ENCODE peak calls at places on chromosomes 2 and 18, in seven cellular contexts. M is mesendoderm, T is left ventricle myocardium inferior, V is foreskin fibroblast, Y is brain microvascular endothelial cell, S is Peyer's patch, L is fibroblast of mammary gland. R is an unnamed sample.

GRCh38 chr2:18149660-18150246 is 271.3 kb downstream of the KCNS3 start:
- DNase-seq in Y (no peak), L (peak), V (peak), S (no peak), T (no peak), M (peak), R (no peak)

GRCh38 chr18:13831864-13832508 is 8.0 kb downstream of the MC5R start:
- DNase-seq in V (no peak), L (peak), S (no peak), M (peak), Y (no peak), T (no peak), R (no peak)

GRCh38 chr18:68728301-68728700 is 13.4 kb upstream of the TMX3 start:
- DNase-seq in S (no peak), T (no peak), M (no peak), Y (no peak), V (no peak), L (no peak), R (no peak)

GRCh38 chr18:59357928-59358327 is 1.1 kb downstream of the LMAN1 start:
- DNase-seq in M (no peak), L (peak), T (no peak), V (peak), S (no peak), Y (peak), R (peak)

GRCh38 chr2:170779304-170779703 is 9.1 kb downstream of the ERICH2 start:
- DNase-seq in V (no peak), T (no peak), S (no peak), L (no peak), M (no peak), Y (no peak), R (no peak)

GRCh38 chr2:37671816-37672103 is 318 bp upstream of the CDC42EP3 start:
- DNase-seq in T (no peak), V (no peak), L (no peak), Y (no peak), S (no peak), M (no peak), R (no peak)

GRCh38 chr2:177396630-177397460 is 4.3 kb downstream of the AGPS start:
- DNase-seq in Y (peak), T (no peak), S (no peak), V (peak), M (peak), L (peak), R (peak)

GRCh38 chr2:209368924-209369323 is 54.9 kb upstream of the MAP2 start:
- DNase-seq in L (peak), S (peak), Y (peak), T (peak), M (peak), V (peak), R (peak)

GRCh38 chr18:52992041-52992440 is 652.0 kb downstream of the DCC start:
- DNase-seq in V (no peak), Y (no peak), T (no peak), L (no peak), M (peak), S (no peak), R (no peak)

GRCh38 chr2:58291726-58292430 is 50.8 kb upstream of the FANCL start:
- DNase-seq in L (no peak), M (no peak), S (no peak), Y (no peak), T (no peak), V (no peak), R (no peak)

GRCh38 chr2:202108345-202108744 is 35.3 kb downstream of the KIAA2012 start:
- DNase-seq in T (no peak), V (no peak), L (no peak), Y (no peak), M (no peak), S (no peak), R (no peak)

GRCh38 chr2:148022351-148022750 is 1.5 kb downstream of the MBD5 start:
- DNase-seq in V (no peak), T (no peak), L (peak), M (no peak), S (no peak), Y (no peak), R (no peak)

GRCh38 chr2:43513216-43513615 is 82.6 kb downstream of the THADA start:
- DNase-seq in V (no peak), M (no peak), T (no peak), Y (no peak), L (no peak), S (no peak), R (no peak)

GRCh38 chr2:112768432-112768831 is 4.0 kb upstream of the CKAP2L start:
- DNase-seq in L (peak), M (no peak), Y (no peak), V (peak), S (no peak), T (no peak), R (no peak)

GRCh38 chr18:79405781-79406575 is 10.2 kb downstream of the NFATC1 start:
- DNase-seq in Y (no peak), L (no peak), S (peak), T (peak), M (no peak), V (no peak), R (no peak)

GRCh38 chr2:238238311-238238765 is 1.5 kb downstream of the HES6 start:
- DNase-seq in T (no peak), Y (no peak), V (no peak), L (no peak), S (no peak), M (no peak), R (no peak)

GRCh38 chr2:128284841-128285240 is 33.8 kb downstream of the HS6ST1 start:
- DNase-seq in V (no peak), T (peak), S (no peak), Y (no peak), L (no peak), M (no peak), R (no peak)

GRCh38 chr2:119478188-119479065 is 45.9 kb downstream of the SCTR start:
- DNase-seq in L (no peak), Y (no peak), V (no peak), T (no peak), M (no peak), S (no peak), R (no peak)

GRCh38 chr2:39632871-39633270 is 32.8 kb upstream of the TMEM178A start:
- DNase-seq in S (no peak), Y (peak), T (no peak), M (no peak), L (peak), V (peak), R (peak)

GRCh38 chr2:165435611-165436010 is 33.9 kb upstream of the CSRNP3 start:
- DNase-seq in T (no peak), Y (no peak), S (no peak), M (peak), V (no peak), L (no peak), R (no peak)

GRCh38 chr2:121019073-121019472 is 265.9 kb downstream of the TFCP2L1 start:
- DNase-seq in M (no peak), T (no peak), S (no peak), L (no peak), V (no peak), Y (no peak), R (no peak)

GRCh38 chr18:26425148-26425531 is 123.2 kb downstream of the KCTD1 start:
- DNase-seq in V (no peak), T (no peak), S (no peak), M (no peak), L (peak), Y (no peak), R (peak)

GRCh38 chr2:236654496-236654895 is 84.9 kb downstream of the ACKR3 start:
- DNase-seq in V (no peak), T (no peak), S (no peak), L (no peak), Y (no peak), M (no peak), R (no peak)

GRCh38 chr2:239329284-239329971 is 71.4 kb downstream of the HDAC4 start:
- DNase-seq in L (peak), S (no peak), Y (no peak), V (no peak), T (peak), M (no peak), R (no peak)

GRCh38 chr2:225117061-225117716 is 74.9 kb upstream of the DOCK10 start:
- DNase-seq in V (no peak), Y (no peak), L (peak), M (no peak), S (no peak), T (no peak), R (no peak)
- H3K4me3 ChIP-seq in V (no peak), Y (no peak), L (no peak), M (no peak), S (no peak), T (no peak), R (no peak)

DNA sequence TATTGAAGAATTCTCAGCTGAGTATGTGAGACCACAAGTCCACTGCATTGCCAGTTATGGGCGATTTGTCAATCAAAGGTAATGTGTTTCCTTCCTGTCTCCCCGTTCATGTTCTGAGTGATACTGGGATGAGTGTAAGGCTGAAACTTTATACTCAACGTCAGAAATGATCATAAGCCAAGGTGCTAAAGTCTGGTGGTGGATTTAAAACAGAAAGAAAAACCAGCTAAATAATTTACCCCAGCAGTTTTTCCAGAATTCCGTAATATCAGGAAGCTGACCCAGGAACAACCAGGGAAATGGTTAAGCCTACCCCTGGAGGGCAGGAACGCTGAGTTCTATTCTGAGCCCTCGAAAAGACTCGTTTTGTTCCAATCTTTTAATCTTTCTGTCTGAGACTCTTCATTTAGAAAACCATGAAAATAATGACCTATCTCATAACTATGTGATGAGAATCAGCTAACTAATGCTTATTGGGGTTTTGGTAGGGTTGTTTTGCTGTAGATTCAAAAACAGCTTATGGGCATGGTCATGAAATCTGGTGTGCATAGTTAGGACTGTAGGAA is 149.6 kb downstream of the LAMA3 start:
- DNase-seq in S (no peak), Y (no peak), L (peak), V (peak), M (no peak), T (no peak), R (no peak)
- H3K4me3 ChIP-seq in S (no peak), Y (no peak), L (no peak), V (peak), M (no peak), T (no peak), R (no peak)

GRCh38 chr2:8197825-8198224 is 484.0 kb upstream of the ID2 start:
- DNase-seq in T (no peak), L (no peak), S (no peak), V (no peak), M (no peak), Y (no peak), R (no peak)

GRCh38 chr2:8202139-8202538 is 479.7 kb upstream of the ID2 start:
- DNase-seq in S (no peak), V (no peak), Y (no peak), M (no peak), T (no peak), L (no peak), R (no peak)

GRCh38 chr2:8204691-8205090 is 477.2 kb upstream of the ID2 start:
- DNase-seq in M (no peak), V (no peak), Y (no peak), T (no peak), S (no peak), L (no peak), R (no peak)

GRCh38 chr2:8198776-8199382 is 483.0 kb upstream of the ID2 start:
- DNase-seq in S (no peak), V (no peak), T (no peak), Y (no peak), M (no peak), L (no peak), R (no peak)

GRCh38 chr2:8203354-8203753 is 478.5 kb upstream of the ID2 start:
- DNase-seq in L (no peak), V (no peak), S (no peak), Y (no peak), T (peak), M (no peak), R (no peak)
- H3K4me3 ChIP-seq in L (no peak), V (no peak), S (no peak), Y (no peak), T (no peak), M (no peak), R (no peak)

DNA sequence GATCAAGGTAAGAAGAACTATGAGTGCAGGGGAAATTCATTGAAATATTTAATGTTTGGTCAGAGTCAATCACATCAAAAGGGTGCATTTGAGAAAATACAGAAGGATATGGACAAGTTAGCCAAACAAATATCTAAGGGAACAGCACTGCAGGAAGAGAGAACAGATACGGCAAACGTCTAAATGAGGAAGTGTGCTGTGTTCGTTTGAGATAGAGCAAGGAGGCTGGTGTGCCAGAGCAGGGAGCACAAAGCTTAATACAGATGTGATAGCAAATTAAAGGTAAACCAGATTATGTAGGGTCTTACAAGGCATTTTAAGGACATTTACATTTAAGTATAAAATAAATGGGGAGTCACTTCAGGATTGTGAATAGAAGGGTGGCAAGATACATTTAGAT is 241.3 kb upstream of the ZNF804A start:
- DNase-seq in Y (no peak), T (no peak), L (no peak), M (no peak), S (no peak), V (no peak), R (no peak)
- H3K4me3 ChIP-seq in Y (no peak), T (no peak), L (no peak), M (no peak), S (no peak), V (no peak), R (no peak)